ENCODE peak calls at places on chromosomes 2 and 18, in nine cellular contexts. A is lower lobe of right lung; Z is neural progenitor cell; P is A549; X is CD8-positive, alpha-beta T cell; H is IMR-90; U is mammary epithelial cell; C is left ventricle myocardium inferior; R is H9. B is an unnamed sample.
A peak's percentile ranks its signal among the peaks of the same experiment; 100 is the strongest.

GRCh38 chr2:147096671-147097070 is 748.2 kb upstream of the ACVR2A start:
- DNase-seq in R (no peak), H (no peak), P (no peak), A (no peak), X (no peak), U (peak; percentile 21), C (no peak), Z (no peak), B (no peak)

GRCh38 chr2:159775006-159775405 is 23.0 kb downstream of the CD302 start:
- DNase-seq in C (no peak), X (no peak), A (no peak), R (no peak), H (peak; percentile 19), P (no peak), Z (no peak), U (no peak), B (no peak)

GRCh38 chr2:173574304-173574703 is 219.6 kb downstream of the CDCA7 start:
- DNase-seq in Z (no peak), R (no peak), H (no peak), X (no peak), C (no peak), A (no peak), P (no peak), U (no peak), B (no peak)

GRCh38 chr18:27298215-27298804 is 113.2 kb upstream of the CHST9 start:
- DNase-seq in R (no peak), A (no peak), H (no peak), Z (peak; percentile 31), P (no peak), U (peak; percentile 8), X (no peak), C (no peak), B (peak; percentile 23)

GRCh38 chr2:167294031-167294774 is 405.9 kb downstream of the XIRP2 start:
- DNase-seq in H (peak; percentile 24), C (no peak), A (peak; percentile 39), R (no peak), Z (peak; percentile 68), P (no peak), X (no peak), U (peak; percentile 4), B (peak; percentile 35)

GRCh38 chr2:143937563-143938346 is 582.2 kb downstream of the ZEB2 start:
- DNase-seq in H (no peak), A (no peak), Z (no peak), C (no peak), R (no peak), U (no peak), X (no peak), P (no peak), B (peak; percentile 18)

GRCh38 chr2:52934354-52934898 is 833.2 kb upstream of the CHAC2 start:
- DNase-seq in Z (no peak), P (no peak), U (peak; percentile 96), R (no peak), X (no peak), H (peak; percentile 91), C (no peak), A (no peak), B (peak; percentile 10)

GRCh38 chr2:208541982-208542464 is 135.4 kb downstream of the PTH2R start:
- DNase-seq in C (no peak), P (no peak), X (no peak), H (no peak), U (no peak), Z (no peak), R (no peak), A (no peak), B (no peak)

GRCh38 chr2:38239452-38239851 is 137.6 kb downstream of the ATL2 start:
- DNase-seq in X (no peak), U (peak; percentile 78), Z (no peak), H (no peak), P (no peak), A (no peak), R (no peak), C (no peak), B (no peak)

GRCh38 chr2:235850289-235850688 is 317.9 kb downstream of the GBX2 start:
- DNase-seq in Z (no peak), H (no peak), P (no peak), U (no peak), R (no peak), A (no peak), C (no peak), X (no peak), B (no peak)

GRCh38 chr18:6934859-6935258 is 182.7 kb downstream of the LAMA1 start:
- DNase-seq in Z (no peak), A (no peak), P (no peak), H (no peak), U (no peak), R (no peak), C (no peak), X (no peak), B (no peak)

GRCh38 chr2:53476800-53477199 is 290.8 kb upstream of the CHAC2 start:
- DNase-seq in Z (no peak), R (no peak), C (no peak), P (no peak), U (no peak), H (no peak), X (no peak), A (no peak), B (no peak)

GRCh38 chr2:8000861-8001260 is 681.0 kb upstream of the ID2 start:
- DNase-seq in C (no peak), A (no peak), R (no peak), X (no peak), U (no peak), Z (no peak), P (peak; percentile 12), H (peak; percentile 6), B (no peak)

GRCh38 chr2:18362696-18363095 is 197.8 kb downstream of the RDH14 start:
- DNase-seq in U (no peak), C (no peak), P (no peak), H (peak; percentile 98), R (no peak), X (no peak), A (no peak), Z (no peak), B (no peak)

GRCh38 chr2:68282814-68283812 is 30.8 kb upstream of the PPP3R1 start:
- DNase-seq in P (peak; percentile 70), H (peak; percentile 61), R (no peak), X (no peak), U (peak; percentile 31), A (no peak), C (no peak), Z (peak; percentile 52), B (peak; percentile 54)

GRCh38 chr2:200308001-200308400 is 1.5 kb downstream of the SPATS2L start:
- DNase-seq in X (no peak), C (no peak), H (peak; percentile 61), A (no peak), Z (no peak), R (no peak), P (no peak), U (peak; percentile 29), B (no peak)

GRCh38 chr18:46842583-46842982 is 74.7 kb downstream of the PIAS2 start:
- DNase-seq in X (no peak), A (no peak), R (no peak), U (no peak), Z (no peak), C (no peak), P (no peak), H (no peak), B (no peak)

GRCh38 chr2:147703171-147703570 is 141.7 kb upstream of the ACVR2A start:
- DNase-seq in P (no peak), R (no peak), H (no peak), X (no peak), Z (no peak), C (no peak), U (peak; percentile 37), A (no peak), B (no peak)

GRCh38 chr2:74146929-74147728 is 583 bp downstream of the BOLA3 start:
- DNase-seq in X (no peak), R (no peak), C (no peak), P (peak; percentile 28), U (peak; percentile 54), H (peak; percentile 34), A (no peak), Z (no peak), B (peak; percentile 41)

GRCh38 chr2:241321033-241321432 is 5.3 kb downstream of the SEPTIN2 start:
- DNase-seq in X (no peak), P (no peak), C (no peak), H (no peak), Z (no peak), U (no peak), R (no peak), A (no peak), B (no peak)
- H3K4me1 ChIP-seq in X (peaks cover 45% of the 10 kb centered on the region), P (peaks cover 52% of the 10 kb centered on the region), C (peaks cover 93% of the 10 kb centered on the region), H (peaks cover 6% of the 10 kb centered on the region), Z (peaks cover 22% of the 10 kb centered on the region), U (peaks cover 14% of the 10 kb centered on the region), R (peaks cover 3% of the 10 kb centered on the region), A (peaks cover 80% of the 10 kb centered on the region), B (peaks cover 43% of the 10 kb centered on the region)

GRCh38 chr2:43129254-43129653 is 97.2 kb downstream of the ZFP36L2 start:
- DNase-seq in H (no peak), X (no peak), C (no peak), A (no peak), P (no peak), Z (no peak), U (no peak), R (no peak), B (no peak)

GRCh38 chr2:43131051-43131889 is 95.1 kb downstream of the ZFP36L2 start:
- DNase-seq in P (peak; percentile 96), Z (peak; percentile 41), A (peak; percentile 89), C (peak; percentile 63), H (peak; percentile 92), R (peak; percentile 61), X (peak; percentile 64), U (peak; percentile 99), B (peak; percentile 91)

GRCh38 chr2:43131890-43132522 is 94.4 kb downstream of the ZFP36L2 start:
- DNase-seq in Z (no peak), P (no peak), X (no peak), C (no peak), H (no peak), U (peak; percentile 40), A (no peak), R (no peak), B (no peak)

GRCh38 chr2:43129676-43130547 is 96.5 kb downstream of the ZFP36L2 start:
- DNase-seq in R (no peak), H (peak; percentile 43), C (peak; percentile 60), Z (no peak), U (no peak), P (no peak), X (no peak), A (peak; percentile 84), B (no peak)

GRCh38 chr2:43130548-43130875 is 95.9 kb downstream of the ZFP36L2 start:
- DNase-seq in X (no peak), Z (no peak), R (no peak), P (no peak), H (no peak), U (no peak), C (no peak), A (no peak), B (no peak)
- H3K4me1 ChIP-seq in X (peaks cover 97% of the 10 kb centered on the region), Z (peaks cover 15% of the 10 kb centered on the region), R (peaks cover under 1% of the 10 kb centered on the region), P (peaks cover 28% of the 10 kb centered on the region), H (peaks cover 16% of the 10 kb centered on the region), U (peaks cover 33% of the 10 kb centered on the region), C (peaks cover 57% of the 10 kb centered on the region), A (peaks cover 88% of the 10 kb centered on the region), B (peaks cover 27% of the 10 kb centered on the region)

GRCh38 chr2:234072454-234072853 is 22.0 kb downstream of the SPP2 start:
- DNase-seq in R (no peak), P (no peak), X (no peak), A (no peak), Z (no peak), U (no peak), H (no peak), C (no peak), B (no peak)
- H3K4me1 ChIP-seq in R (no peaks in the 10 kb centered on the region), P (no peaks in the 10 kb centered on the region), X (peaks cover 28% of the 10 kb centered on the region), A (no peaks in the 10 kb centered on the region), Z (no peaks in the 10 kb centered on the region), U (no peaks in the 10 kb centered on the region), H (no peaks in the 10 kb centered on the region), C (no peaks in the 10 kb centered on the region), B (no peaks in the 10 kb centered on the region)

GRCh38 chr2:25881759-25882158 is 3.5 kb upstream of the ASXL2 start:
- DNase-seq in H (no peak), Z (no peak), U (no peak), A (no peak), C (no peak), X (no peak), P (no peak), R (no peak), B (no peak)
- H3K4me1 ChIP-seq in H (peaks cover 9% of the 10 kb centered on the region), Z (peaks cover 4% of the 10 kb centered on the region), U (peaks cover 16% of the 10 kb centered on the region), A (peaks cover 5% of the 10 kb centered on the region), C (peaks cover 14% of the 10 kb centered on the region), X (peaks cover 12% of the 10 kb centered on the region), P (peaks cover 23% of the 10 kb centered on the region), R (no peaks in the 10 kb centered on the region), B (no peaks in the 10 kb centered on the region)